ENCODE peak calls at places on chromosome X, in seven cellular contexts. O is GM12878, K is uterus, J is stomach, G is sigmoid colon, F is A549, T is gastrocnemius medialis. R is an unnamed sample.

GRCh38 chrX:39519213-39519544 is 578.6 kb downstream of the BCOR start:
- DNase-seq in G (no peak), T (no peak), K (peak; percentile 32), O (no peak), J (peak; percentile 31), F (no peak), R (no peak)

GRCh38 chrX:42694260-42694815 is 83.6 kb downstream of the PPP1R2C start:
- DNase-seq in J (no peak), F (peak; percentile 1), K (no peak), T (no peak), G (no peak), O (no peak), R (no peak)

GRCh38 chrX:129549124-129549523 is 9.1 kb downstream of the OCRL start:
- DNase-seq in T (no peak), F (no peak), J (no peak), O (no peak), G (no peak), K (no peak), R (no peak)

GRCh38 chrX:45762699-45763647 is 562.3 kb upstream of the DIPK2B start:
- DNase-seq in F (no peak), O (peak; percentile 45), J (no peak), G (no peak), K (no peak), T (no peak), R (no peak)

GRCh38 chrX:68944211-68944610 is 115.4 kb downstream of the EFNB1 start:
- DNase-seq in F (no peak), O (no peak), G (peak; percentile 28), J (no peak), K (no peak), T (no peak), R (no peak)

GRCh38 chrX:3160771-3161170 is 119.5 kb downstream of the ARSF start:
- DNase-seq in T (no peak), G (no peak), J (no peak), K (no peak), O (no peak), F (no peak), R (no peak)

GRCh38 chrX:15475021-15475420 is 18.1 kb downstream of the PIR start:
- DNase-seq in J (no peak), K (no peak), T (no peak), G (no peak), F (no peak), O (no peak), R (no peak)

GRCh38 chrX:19883878-19884277 is 3.5 kb downstream of the SH3KBP1 start:
- DNase-seq in G (no peak), K (no peak), F (peak; percentile 11), T (no peak), J (no peak), O (peak; percentile 78), R (no peak)

GRCh38 chrX:47311857-47312774 is 58.3 kb upstream of the ZNF157 start:
- DNase-seq in O (no peak), F (peak; percentile 76), K (peak; percentile 62), J (peak; percentile 55), G (peak; percentile 69), T (no peak), R (no peak)

GRCh38 chrX:28850955-28851354 is 263.7 kb downstream of the IL1RAPL1 start:
- DNase-seq in J (no peak), T (no peak), O (no peak), F (no peak), G (no peak), K (no peak), R (no peak)

GRCh38 chrX:65750674-65751469 is 83.4 kb downstream of the MSN start:
- DNase-seq in J (no peak), G (no peak), K (no peak), O (peak; percentile 65), T (no peak), F (no peak), R (no peak)

GRCh38 chrX:120560405-120560841 is 339 bp downstream of the CUL4B start:
- DNase-seq in G (peak; percentile 67), F (no peak), K (no peak), O (no peak), T (no peak), J (peak; percentile 36), R (peak; percentile 32)

GRCh38 chrX:120402363-120402762 is 40.5 kb downstream of the ATP1B4 start:
- DNase-seq in T (peak; percentile 6), O (no peak), K (no peak), G (no peak), F (no peak), J (no peak), R (no peak)

GRCh38 chrX:10381218-10381617 is 224.4 kb downstream of the CLCN4 start:
- DNase-seq in J (no peak), T (no peak), F (no peak), G (no peak), O (no peak), K (no peak), R (no peak)

GRCh38 chrX:24148535-24149345 is 789 bp upstream of the ZFX start:
- DNase-seq in G (peak; percentile 70), T (no peak), O (no peak), K (peak; percentile 55), J (no peak), F (peak; percentile 63), R (no peak)

GRCh38 chrX:136496359-136496767 is 1.0 kb upstream of the HTATSF1 start:
- DNase-seq in K (no peak), T (no peak), O (no peak), G (no peak), J (no peak), F (no peak), R (no peak)

GRCh38 chrX:41332988-41333743 is 796 bp upstream of the DDX3X start:
- DNase-seq in J (peak; percentile 88), T (peak; percentile 66), G (peak; percentile 95), O (peak; percentile 81), F (peak; percentile 96), K (peak; percentile 87), R (peak; percentile 92)

GRCh38 chrX:125475482-125475881 is 155.8 kb downstream of the TEX13C start:
- DNase-seq in T (no peak), J (no peak), K (no peak), O (no peak), F (no peak), G (no peak), R (no peak)

GRCh38 chrX:19616016-19616415 is 100.7 kb upstream of the MAP3K15 start:
- DNase-seq in G (no peak), K (no peak), O (no peak), F (no peak), J (no peak), T (no peak), R (no peak)

DNA sequence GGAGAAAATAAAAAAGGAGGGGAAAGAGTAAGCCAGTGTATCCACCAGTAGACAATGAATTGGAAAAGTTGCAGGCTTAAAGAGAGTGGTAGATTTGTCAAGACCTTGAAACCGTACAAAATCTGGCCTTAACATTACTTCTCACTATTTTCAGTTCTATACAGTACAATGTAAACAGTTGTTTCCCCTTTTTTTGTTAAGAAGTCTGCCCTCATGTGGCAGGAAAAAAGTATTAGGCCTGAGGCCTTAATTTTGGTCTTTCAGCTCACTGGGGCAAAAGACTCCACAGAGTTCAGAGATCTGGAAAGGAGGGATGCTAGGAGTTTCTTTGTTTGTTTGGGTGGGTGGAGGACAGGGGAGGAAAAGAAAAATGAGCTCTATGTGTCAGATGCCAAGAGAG is 92.8 kb upstream of the CCDC160 start:
- DNase-seq in G (no peak), T (no peak), F (peak; percentile 8), O (no peak), K (no peak), J (no peak), R (no peak)
- TF ChIP-seq CTCF in G (no peak), T (no peak), F (no peak), O (peak; percentile 45), K (no peak), J (no peak), R (peak; percentile 29)

GRCh38 chrX:67545772-67546495 is 2.1 kb downstream of the AR start:
- DNase-seq in O (no peak), T (no peak), K (peak; percentile 27), G (peak; percentile 71), J (no peak), F (peak; percentile 18), R (peak; percentile 59)

GRCh38 chrX:67544281-67544680 is 460 bp downstream of the AR start:
- DNase-seq in F (peak; percentile 18), T (no peak), J (peak; percentile 30), O (no peak), G (peak; percentile 65), K (peak; percentile 21), R (peak; percentile 49)

GRCh38 chrX:67546496-67547423 is 2.9 kb downstream of the AR start:
- DNase-seq in J (no peak), K (peak; percentile 15), O (no peak), F (no peak), T (no peak), G (no peak), R (peak; percentile 46)

GRCh38 chrX:67544871-67545771 is 1.3 kb downstream of the AR start:
- DNase-seq in O (no peak), F (peak; percentile 24), G (peak; percentile 63), J (no peak), K (peak; percentile 22), T (no peak), R (peak; percentile 41)

DNA sequence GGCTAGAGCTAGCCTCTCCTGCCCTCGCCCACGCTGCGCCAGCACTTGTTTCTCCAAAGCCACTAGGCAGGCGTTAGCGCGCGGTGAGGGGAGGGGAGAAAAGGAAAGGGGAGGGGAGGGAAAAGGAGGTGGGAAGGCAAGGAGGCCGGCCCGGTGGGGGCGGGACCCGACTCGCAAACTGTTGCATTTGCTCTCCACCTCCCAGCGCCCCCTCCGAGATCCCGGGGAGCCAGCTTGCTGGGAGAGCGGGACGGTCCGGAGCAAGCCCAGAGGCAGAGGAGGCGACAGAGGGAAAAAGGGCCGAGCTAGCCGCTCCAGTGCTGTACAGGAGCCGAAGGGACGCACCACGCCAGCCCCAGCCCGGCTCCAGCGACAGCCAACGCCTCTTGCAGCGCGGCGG is at the start of gene AR:
- DNase-seq in G (peak; percentile 83), F (peak; percentile 74), J (peak; percentile 58), O (no peak), T (peak; percentile 39), K (peak; percentile 79), R (peak; percentile 66)
- TF ChIP-seq POLR2A in G (no peak), F (no peak), J (no peak), O (no peak), T (peak; percentile 27), K (peak; percentile 46), R (no peak)

GRCh38 chrX:73852022-73852421 is 289.0 kb downstream of the CHIC1 start:
- DNase-seq in G (no peak), O (no peak), J (no peak), K (no peak), T (no peak), F (no peak), R (no peak)

GRCh38 chrX:73849054-73849453 is 286.1 kb downstream of the CHIC1 start:
- DNase-seq in J (no peak), G (no peak), T (no peak), K (no peak), O (no peak), F (no peak), R (no peak)

GRCh38 chrX:73851014-73852009 is 288.3 kb downstream of the CHIC1 start:
- DNase-seq in G (peak; percentile 96), K (peak; percentile 89), T (no peak), J (peak; percentile 87), F (no peak), O (peak; percentile 90), R (peak; percentile 92)

GRCh38 chrX:73847991-73848390 is 285.0 kb downstream of the CHIC1 start:
- DNase-seq in J (no peak), O (no peak), K (no peak), F (no peak), T (no peak), G (no peak), R (no peak)

GRCh38 chrX:73850124-73851013 is 287.4 kb downstream of the CHIC1 start:
- DNase-seq in J (peak; percentile 45), F (peak; percentile 53), K (peak; percentile 24), T (no peak), O (peak; percentile 62), G (peak; percentile 75), R (no peak)
- H3K27ac ChIP-seq in J (peak overlapping the region; percentile 85), F (no peak overlapping the region), K (peak overlapping the region; percentile 75), T (peak overlapping the region; percentile 78), O (no peak overlapping the region), G (peak overlapping the region; percentile 72), R (no peak overlapping the region)

GRCh38 chrX:139936259-139936658 is 3.4 kb upstream of the ATP11C start:
- DNase-seq in G (no peak), T (no peak), K (no peak), J (no peak), O (no peak), F (peak; percentile 5), R (no peak)
- TF ChIP-seq CTCF in G (no peak), T (no peak), K (no peak), J (no peak), O (no peak), F (no peak), R (no peak)